ENCODE peak calls at places on chromosome 15, in nine cellular contexts. R, I, U, D, G, A, T, M and Z are unnamed samples.

GRCh38 chr15:40929730-40930429 is 740 bp downstream of the DLL4 start:
- DNase-seq in D (no peak), T (no peak), A (peak), M (peak), R (peak), G (no peak), U (no peak), I (peak), Z (peak)

GRCh38 chr15:50676799-50677483 is 9.7 kb downstream of the TRPM7 start:
- DNase-seq in A (peak), R (no peak), D (no peak), I (no peak), T (no peak), M (peak), G (no peak), U (peak), Z (peak)

GRCh38 chr15:51132384-51133139 is 37.9 kb upstream of the TNFAIP8L3 start:
- DNase-seq in M (peak), A (peak), D (no peak), I (no peak), T (no peak), G (no peak), U (peak), R (peak), Z (peak)

GRCh38 chr15:50164458-50164857 is 17.5 kb upstream of the SLC27A2 start:
- DNase-seq in T (no peak), I (no peak), D (no peak), A (peak), M (no peak), R (no peak), G (no peak), U (no peak), Z (no peak)

GRCh38 chr15:56243774-56244236 is at the start of gene RFX7:
- DNase-seq in I (peak), A (peak), R (peak), G (peak), D (peak), U (peak), M (peak), T (peak), Z (peak)

GRCh38 chr15:77527831-77528231 is 104.9 kb downstream of the LINGO1 start:
- DNase-seq in M (no peak), A (no peak), U (no peak), T (no peak), G (no peak), D (no peak), R (no peak), I (no peak), Z (no peak)

GRCh38 chr15:58447244-58448010 is 15.6 kb downstream of the LIPC start:
- DNase-seq in I (no peak), A (peak), G (no peak), U (no peak), D (no peak), M (peak), T (no peak), R (no peak), Z (peak)

GRCh38 chr15:58440181-58440910 is 8.6 kb downstream of the LIPC start:
- DNase-seq in I (no peak), D (no peak), T (no peak), U (peak), A (peak), M (peak), G (no peak), R (no peak), Z (peak)